ENCODE peak calls at places on chromosomes 2 and 18, in five cellular contexts. T, Q, N, L and Y are unnamed samples.

GRCh38 chr2:69452687-69453086 is 15.5 kb upstream of the NFU1 start:
- DNase-seq in N (no peak), L (no peak), Q (no peak), T (no peak), Y (no peak)

GRCh38 chr2:118237451-118237850 is 149.2 kb downstream of the INSIG2 start:
- DNase-seq in N (no peak), T (no peak), Q (no peak), L (no peak), Y (no peak)

GRCh38 chr18:39966275-39966674 is 1988.8 kb upstream of the PIK3C3 start:
- DNase-seq in N (no peak), L (peak), T (no peak), Q (no peak), Y (no peak)

GRCh38 chr2:217074576-217075224 is 214.8 kb upstream of the TNP1 start:
- DNase-seq in L (no peak), Q (no peak), N (no peak), T (no peak), Y (peak)

GRCh38 chr2:182916417-182916816 is 50.0 kb upstream of the FRZB start:
- DNase-seq in L (no peak), T (no peak), N (no peak), Q (no peak), Y (no peak)

GRCh38 chr18:75896865-75897264 is 469.4 kb upstream of the SMIM21 start:
- DNase-seq in Q (peak), L (no peak), T (peak), N (no peak), Y (no peak)

GRCh38 chr2:129929321-129930290 is 49.9 kb upstream of the RAB6C start:
- DNase-seq in Q (no peak), L (peak), T (no peak), N (no peak), Y (no peak)

GRCh38 chr2:24571828-24572442 is 80.9 kb downstream of the NCOA1 start:
- DNase-seq in N (no peak), L (no peak), T (no peak), Q (no peak), Y (no peak)

GRCh38 chr2:225337183-225337582 is 62.3 kb upstream of the NYAP2 start:
- DNase-seq in Q (no peak), L (no peak), T (no peak), N (no peak), Y (peak)

GRCh38 chr2:28152585-28153284 is 239.9 kb upstream of the FOSL2 start:
- DNase-seq in T (no peak), Q (no peak), N (no peak), L (no peak), Y (peak)

GRCh38 chr2:28150994-28151393 is 241.7 kb upstream of the FOSL2 start:
- DNase-seq in T (no peak), N (no peak), L (no peak), Q (no peak), Y (no peak)

GRCh38 chr2:28148566-28148965 is 244.1 kb upstream of the FOSL2 start:
- DNase-seq in Q (no peak), T (no peak), N (no peak), L (no peak), Y (no peak)

GRCh38 chr2:28150211-28150879 is 242.3 kb upstream of the FOSL2 start:
- DNase-seq in Q (no peak), N (no peak), T (no peak), L (no peak), Y (no peak)

GRCh38 chr2:28148000-28148399 is 244.7 kb upstream of the FOSL2 start:
- DNase-seq in N (no peak), Q (no peak), T (no peak), L (no peak), Y (no peak)
- TF ChIP-seq MAFK in N (no peak), Q (no peak), T (no peak), L (no peak), Y (no peak)

DNA sequence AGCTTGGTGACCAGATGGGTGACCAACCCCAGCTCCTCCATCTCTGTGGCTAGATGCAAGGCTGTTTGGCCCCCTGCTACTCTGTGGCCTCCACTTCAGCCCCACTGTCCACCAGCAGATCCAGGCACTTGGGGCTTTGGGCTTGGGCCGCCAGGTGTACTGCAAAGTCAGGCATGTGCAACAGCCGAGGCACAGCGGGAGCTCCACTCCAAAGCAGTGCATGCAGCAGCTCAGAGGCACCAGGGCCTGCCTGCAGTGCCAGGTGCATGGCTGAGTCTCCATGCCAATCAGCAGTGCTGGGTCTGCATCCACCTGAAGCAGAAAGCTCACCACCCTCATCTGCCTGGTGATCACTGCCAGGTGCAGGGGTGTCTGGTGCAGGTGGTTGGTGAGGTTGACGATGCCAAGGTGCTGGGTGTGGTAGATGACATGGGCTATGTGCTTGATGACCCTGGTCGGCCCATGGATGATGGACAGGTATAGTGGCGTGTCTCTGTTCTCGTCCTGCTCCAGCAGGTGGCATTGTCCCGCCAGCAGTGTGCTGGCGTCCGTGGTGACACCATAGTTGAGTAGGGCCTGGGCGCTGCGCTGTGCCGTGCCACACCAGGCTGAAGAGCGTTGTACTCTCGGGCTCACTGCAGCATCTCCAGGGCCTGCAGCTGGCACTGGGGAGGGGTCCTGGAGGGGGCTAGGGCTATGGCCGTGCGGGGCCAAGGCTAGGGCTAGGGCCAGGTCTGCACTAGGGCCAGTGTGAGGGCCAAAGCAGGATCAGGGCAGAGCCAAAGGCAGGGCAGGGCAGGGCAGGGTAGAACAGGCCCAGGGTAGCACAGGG is 1.0 kb upstream of the ANKRD62 start:
- DNase-seq in N (peak), Q (peak), L (peak), T (peak), Y (no peak)
- TF ChIP-seq CTCF in N (peak), Q (peak), L (peak), T (peak), Y (no peak)

GRCh38 chr2:221501883-221502269 is 70.2 kb downstream of the EPHA4 start:
- DNase-seq in T (no peak), N (no peak), L (no peak), Q (no peak), Y (no peak)

GRCh38 chr2:221500501-221501209 is 71.4 kb downstream of the EPHA4 start:
- DNase-seq in Q (no peak), T (no peak), N (no peak), L (no peak), Y (no peak)

GRCh38 chr2:221503965-221504364 is 68.1 kb downstream of the EPHA4 start:
- DNase-seq in L (no peak), T (no peak), N (no peak), Q (no peak), Y (no peak)

GRCh38 chr2:221501210-221501882 is 70.8 kb downstream of the EPHA4 start:
- DNase-seq in Q (no peak), T (no peak), N (no peak), L (no peak), Y (peak)

GRCh38 chr2:221502270-221502973 is 69.7 kb downstream of the EPHA4 start:
- DNase-seq in N (no peak), L (no peak), T (no peak), Q (no peak), Y (peak)
- H3K4me3 ChIP-seq in N (no peak), L (no peak), T (no peak), Q (no peak), Y (no peak)

DNA sequence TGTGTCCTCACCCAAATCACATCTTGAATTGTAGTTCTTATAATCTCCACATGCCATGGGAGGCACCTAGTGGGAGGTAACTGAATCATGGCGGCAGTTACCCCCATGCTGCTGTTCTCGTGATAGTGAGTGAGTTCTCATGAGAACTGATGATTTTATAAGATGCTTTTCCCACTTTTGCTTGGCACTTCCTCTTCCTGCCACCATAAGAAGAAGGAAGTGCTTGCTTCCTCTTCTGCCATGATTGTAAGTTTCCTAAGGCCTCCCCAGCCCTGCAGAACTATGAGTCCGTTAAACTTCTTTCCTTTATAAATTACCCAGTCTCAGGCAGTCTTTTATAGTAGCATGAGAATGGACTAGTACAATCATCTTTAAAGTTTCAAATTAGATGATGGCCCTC is 902.4 kb upstream of the PIK3C3 start:
- DNase-seq in L (no peak), Q (no peak), N (no peak), T (no peak), Y (no peak)
- TF ChIP-seq MAFK in L (no peak), Q (no peak), N (no peak), T (no peak), Y (no peak)

GRCh38 chr2:163133602-163134001 is 295.0 kb upstream of the KCNH7 start:
- DNase-seq in Q (no peak), T (no peak), L (no peak), N (no peak), Y (no peak)

DNA sequence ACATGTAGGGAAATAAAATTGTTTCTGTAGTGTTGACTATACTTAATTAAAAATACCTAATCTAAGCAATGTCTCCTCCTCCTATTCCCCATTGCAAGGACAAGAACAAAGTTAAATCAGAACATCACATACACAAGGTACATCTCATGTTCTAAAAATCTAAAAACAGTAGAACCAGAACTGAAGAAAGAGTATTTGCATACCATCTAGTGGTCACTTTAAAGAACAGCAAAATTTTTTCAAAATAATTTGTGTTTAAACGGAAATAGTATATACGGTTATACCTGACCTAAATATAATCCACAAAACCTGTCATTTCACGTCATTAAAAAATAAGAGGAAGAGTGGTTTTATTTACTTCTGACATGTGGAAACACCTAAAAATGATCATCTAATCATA is 294.3 kb upstream of the KCNH7 start:
- DNase-seq in N (no peak), L (no peak), Q (peak), T (peak), Y (peak)
- TF ChIP-seq CTCF in N (no peak), L (peak), Q (peak), T (peak), Y (peak)

GRCh38 chr2:112259509-112260294 is 4.9 kb upstream of the ZC3H8 start:
- DNase-seq in Q (peak), N (peak), L (peak), T (peak), Y (peak)
- H3K4me3 ChIP-seq in Q (peak), N (no peak), L (no peak), T (no peak), Y (no peak)

DNA sequence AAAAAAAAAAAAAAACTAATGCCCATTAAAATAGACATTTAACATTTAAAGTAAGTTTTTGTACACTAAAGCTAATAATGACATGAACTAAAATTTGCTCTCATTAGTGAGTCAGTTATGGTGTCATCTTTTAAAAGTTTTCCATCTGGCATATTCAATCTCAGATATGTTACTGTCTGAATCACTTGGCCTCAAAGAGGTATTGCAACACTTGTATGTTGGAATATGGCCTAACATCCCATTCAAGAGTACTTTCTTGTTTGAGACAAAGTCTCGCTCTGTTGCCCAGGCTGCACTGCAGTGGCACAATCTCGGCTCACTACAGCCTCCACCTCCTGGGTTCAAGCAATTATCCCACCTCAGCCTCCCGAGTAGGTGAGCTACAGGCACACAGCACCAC is 169.7 kb downstream of the TMEM163 start:
- DNase-seq in L (no peak), T (no peak), Q (no peak), N (no peak), Y (peak)
- TF ChIP-seq MAFK in L (no peak), T (no peak), Q (no peak), N (no peak), Y (no peak)

GRCh38 chr2:235639387-235639786 is 145.5 kb downstream of the AGAP1 start:
- DNase-seq in L (no peak), T (peak), Q (no peak), N (no peak), Y (peak)

GRCh38 chr2:235637906-235638305 is 144.1 kb downstream of the AGAP1 start:
- DNase-seq in T (no peak), Q (no peak), N (no peak), L (no peak), Y (no peak)

GRCh38 chr2:235639885-235640284 is 146.0 kb downstream of the AGAP1 start:
- DNase-seq in N (no peak), Q (no peak), T (no peak), L (no peak), Y (no peak)

GRCh38 chr2:235636471-235637005 is 142.7 kb downstream of the AGAP1 start:
- DNase-seq in N (no peak), Q (no peak), L (no peak), T (no peak), Y (no peak)

DNA sequence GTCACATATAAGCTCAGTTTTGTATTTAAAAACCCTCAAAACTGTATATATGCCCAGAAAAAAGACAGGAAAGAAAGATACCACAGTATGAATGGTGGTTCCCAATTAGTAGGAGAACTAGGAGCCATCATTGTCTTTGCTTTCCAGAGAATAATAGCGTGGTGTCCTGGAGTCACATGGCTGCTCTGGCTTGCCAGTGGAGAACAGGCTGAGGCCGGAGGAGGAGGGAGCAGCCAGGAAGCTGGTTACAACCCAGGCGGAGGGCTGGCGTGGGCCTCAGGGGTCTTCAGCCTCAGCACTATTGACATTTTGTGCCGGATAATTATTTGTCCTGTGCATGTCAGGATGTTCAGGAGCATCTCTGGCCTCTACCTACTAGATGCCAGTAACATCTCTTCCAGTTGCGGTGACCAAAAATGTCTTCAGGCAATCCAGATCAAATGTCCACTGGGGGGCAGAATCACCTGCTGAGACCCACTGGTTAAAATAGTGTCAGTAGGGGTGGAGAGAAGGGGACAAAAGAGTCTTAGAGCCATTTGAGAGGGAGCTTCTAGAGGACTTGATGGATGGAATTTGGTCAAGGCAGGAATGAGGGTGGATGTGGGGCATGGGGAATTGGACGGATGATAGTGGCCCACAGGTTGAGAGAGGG is 144.8 kb downstream of the AGAP1 start:
- DNase-seq in N (no peak), L (no peak), T (no peak), Q (no peak), Y (no peak)
- TF ChIP-seq CTCF in N (peak), L (peak), T (peak), Q (peak), Y (no peak)

DNA sequence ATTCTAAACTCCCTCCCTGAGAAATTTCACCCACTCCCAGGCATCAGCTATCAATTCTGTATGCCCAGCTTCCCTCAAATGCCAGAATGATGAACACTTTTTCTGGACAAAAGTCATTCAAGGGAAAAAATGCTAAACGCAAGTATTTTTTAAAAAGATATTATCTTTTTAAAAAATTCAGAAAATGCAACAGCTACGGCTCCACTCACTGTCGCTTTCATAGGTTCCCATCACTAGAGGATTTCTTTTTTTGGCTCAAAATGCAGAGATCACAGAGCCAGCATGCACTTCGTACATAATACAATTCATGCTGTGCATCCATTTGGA is 5.1 kb downstream of the CAPG start:
- DNase-seq in L (no peak), Q (no peak), T (no peak), N (no peak), Y (no peak)
- H3K4me3 ChIP-seq in L (no peak), Q (no peak), T (no peak), N (no peak), Y (no peak)